ENCODE peak calls at places on chromosome 1, in six cellular contexts. Q is astrocyte, H is K562, D is endothelial cell of umbilical vein, C is HepG2, W is GM23338. N is an unnamed sample. For H4K20me1, the result is how much of the 10 kb centered on the place peaks cover.

GRCh38 chr1:116962976-116963639 is 38.5 kb upstream of the CD101 start:
- DNase-seq in W (no peak), H (no peak), D (no peak), C (no peak), Q (peak), N (no peak)

GRCh38 chr1:35885961-35886558 is 3.1 kb downstream of the AGO1 start:
- DNase-seq in W (peak), D (no peak), C (no peak), H (peak), Q (no peak), N (no peak)

GRCh38 chr1:216140650-216141547 is 282.3 kb downstream of the USH2A start:
- DNase-seq in D (no peak), H (no peak), C (no peak), Q (no peak), W (no peak), N (peak)

GRCh38 chr1:247184254-247184653 is 12.4 kb upstream of the ZNF124 start:
- DNase-seq in H (no peak), W (no peak), D (no peak), C (no peak), Q (no peak), N (no peak)

GRCh38 chr1:62424412-62424811 is 12.4 kb upstream of the USP1 start:
- DNase-seq in Q (peak), W (no peak), D (no peak), C (peak), H (no peak), N (peak)

GRCh38 chr1:8551613-8552093 is 233.7 kb downstream of the SLC45A1 start:
- DNase-seq in Q (no peak), D (no peak), C (peak), H (no peak), W (no peak), N (no peak)

GRCh38 chr1:164587617-164588367 is 28.8 kb downstream of the PBX1 start:
- DNase-seq in C (no peak), Q (no peak), W (no peak), D (peak), H (no peak), N (no peak)

GRCh38 chr1:169426174-169426716 is 1.0 kb downstream of the CCDC181 start:
- DNase-seq in C (no peak), D (no peak), W (no peak), Q (no peak), H (no peak), N (no peak)

GRCh38 chr1:54542962-54543539 is 5.0 kb upstream of the ACOT11 start:
- DNase-seq in H (no peak), D (peak), Q (peak), W (peak), C (no peak), N (peak)

GRCh38 chr1:7885513-7886298 is 32.8 kb upstream of the UTS2 start:
- DNase-seq in H (peak), C (no peak), D (no peak), W (peak), Q (no peak), N (peak)

GRCh38 chr1:64343105-64343960 is 126.6 kb upstream of the CACHD1 start:
- DNase-seq in D (peak), W (no peak), C (no peak), H (no peak), Q (peak), N (peak)

GRCh38 chr1:16276302-16277020 is 39.5 kb upstream of the CPLANE2 start:
- DNase-seq in C (no peak), H (no peak), Q (no peak), W (no peak), D (no peak), N (no peak)

GRCh38 chr1:212458817-212459216 is 26.1 kb downstream of the NENF start:
- DNase-seq in C (no peak), H (peak), W (no peak), D (no peak), Q (no peak), N (no peak)

GRCh38 chr1:4655674-4656532 is 1.5 kb downstream of the AJAP1 start:
- DNase-seq in W (no peak), H (peak), D (no peak), Q (peak), C (no peak), N (peak)
- TF ChIP-seq EZH2 in W (no peak), H (no peak), D (peak), Q (peak), C (peak), N (no peak)

GRCh38 chr1:235898126-235898525 is 31.4 kb upstream of the LYST start:
- DNase-seq in W (no peak), H (no peak), D (no peak), C (no peak), Q (peak), N (no peak)
- H4K20me1 ChIP-seq in W (under half), H (under half), D (under half), C (under half), Q (under half), N (under half)

GRCh38 chr1:231159202-231159962 is 2.5 kb upstream of the TRIM67 start:
- DNase-seq in C (no peak), Q (no peak), H (no peak), W (no peak), D (no peak), N (no peak)

GRCh38 chr1:231161711-231162299 is at the start of gene TRIM67:
- DNase-seq in W (peak), D (peak), Q (no peak), H (no peak), C (peak), N (no peak)

GRCh38 chr1:231159963-231160761 is 1.7 kb upstream of the TRIM67 start:
- DNase-seq in D (no peak), H (peak), Q (no peak), W (no peak), C (no peak), N (no peak)

GRCh38 chr1:231162300-231162969 is 577 bp downstream of the TRIM67 start:
- DNase-seq in D (peak), Q (peak), W (peak), C (peak), H (peak), N (peak)

DNA sequence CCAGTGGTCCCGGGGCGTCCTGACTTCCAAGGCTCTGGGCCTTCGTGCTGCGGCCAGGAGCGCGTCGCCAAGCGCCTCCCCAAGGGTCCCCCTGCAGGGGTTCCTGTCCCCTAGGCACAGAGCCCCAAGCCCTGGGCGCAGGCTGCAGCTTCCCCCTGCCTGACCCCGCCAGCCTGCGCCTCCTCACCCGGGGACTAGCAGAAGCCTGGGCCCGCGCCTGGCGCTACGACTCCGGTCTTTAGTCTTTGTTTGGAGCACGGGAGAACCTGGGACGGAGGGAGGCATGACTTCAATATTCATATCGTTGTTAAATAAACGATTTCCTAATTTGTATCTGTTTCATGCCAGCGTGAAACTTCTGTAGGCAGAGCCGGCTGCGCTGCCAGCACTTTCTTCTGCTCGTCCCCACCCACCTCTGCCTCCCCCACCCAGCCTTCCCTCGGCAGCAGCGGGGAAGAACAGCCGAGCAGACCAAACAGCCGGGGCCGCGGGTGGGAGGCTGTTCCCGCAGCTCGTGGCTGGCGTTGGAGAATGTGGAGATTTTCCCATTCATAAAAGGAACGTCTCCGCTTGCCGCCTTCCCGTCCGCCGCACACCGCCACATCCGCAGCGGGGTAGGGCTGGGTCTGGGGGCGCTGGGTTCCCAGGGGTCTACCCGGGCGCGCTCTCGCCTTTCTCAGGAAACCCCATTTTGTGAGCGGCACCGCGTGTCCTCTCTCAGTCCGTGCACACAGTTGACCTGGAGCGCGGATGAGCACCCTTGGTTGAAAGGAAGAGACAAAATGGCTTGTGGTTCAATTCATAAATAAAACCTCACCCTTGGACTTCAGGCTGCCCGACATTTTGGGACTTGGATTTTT is 777 bp upstream of the TRIM67 start:
- DNase-seq in D (no peak), Q (no peak), W (peak), C (no peak), H (no peak), N (no peak)
- TF ChIP-seq EZH2 in D (peak), Q (peak), W (peak), C (no peak), H (no peak), N (peak)

DNA sequence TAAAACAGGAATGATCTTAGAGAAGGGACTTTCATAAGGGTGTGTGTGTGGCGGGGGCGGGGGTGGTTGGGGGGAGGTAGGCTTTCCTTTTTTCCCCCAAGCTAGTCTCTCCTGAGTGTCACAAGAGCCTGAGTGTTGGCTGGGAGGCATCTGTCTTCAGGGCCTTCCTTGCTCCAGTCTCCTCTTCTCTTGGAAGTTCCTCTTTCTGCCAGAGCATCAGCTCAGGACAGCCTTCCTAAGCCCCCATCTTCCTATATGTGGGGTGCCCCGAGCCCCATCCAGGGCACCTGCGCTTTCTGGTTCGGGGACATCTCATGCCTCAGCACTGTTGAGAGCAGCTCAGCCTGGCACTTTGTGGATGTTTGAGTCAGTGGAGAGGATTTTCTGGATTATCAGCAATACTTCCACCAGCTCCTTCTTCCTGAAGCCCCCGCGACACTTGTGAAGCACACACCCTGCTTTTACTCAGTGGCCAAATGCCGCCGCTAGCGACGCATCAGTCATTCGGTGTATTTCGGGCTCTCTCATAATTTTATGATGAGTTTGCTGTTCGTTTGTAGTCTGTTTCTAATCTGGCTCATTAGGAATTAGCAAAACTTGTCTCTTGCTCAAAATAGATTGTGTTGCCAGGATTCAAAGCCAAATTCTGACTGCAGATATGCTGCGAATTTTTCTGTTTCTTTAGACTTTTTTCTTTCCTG is 61.7 kb downstream of the GALNT2 start:
- DNase-seq in H (no peak), W (no peak), C (no peak), Q (no peak), D (no peak), N (peak)
- H4K20me1 ChIP-seq in H (under half), W (under half), C (under half), Q (half or more), D (under half), N (under half)

DNA sequence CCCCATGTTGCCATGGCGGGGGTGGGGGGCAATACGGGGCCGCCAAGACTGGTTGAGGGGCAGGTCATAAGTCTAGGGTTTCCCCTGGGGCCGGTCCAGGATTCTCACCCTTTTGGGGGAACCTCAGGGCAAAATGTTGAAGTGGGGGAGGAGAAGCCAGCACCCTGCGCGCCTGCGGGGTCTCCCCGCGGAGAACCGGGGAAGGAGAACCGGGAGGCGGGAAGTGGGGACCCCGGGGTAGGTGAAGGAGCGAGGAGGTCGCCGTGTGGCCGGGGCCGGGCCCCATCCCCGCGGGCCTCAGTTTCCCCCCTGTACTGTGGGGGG is 334 bp upstream of the ARHGEF10L start:
- DNase-seq in Q (no peak), W (no peak), H (no peak), C (no peak), D (no peak), N (no peak)
- TF ChIP-seq EZH2 in Q (no peak), W (no peak), H (no peak), C (no peak), D (no peak), N (no peak)

DNA sequence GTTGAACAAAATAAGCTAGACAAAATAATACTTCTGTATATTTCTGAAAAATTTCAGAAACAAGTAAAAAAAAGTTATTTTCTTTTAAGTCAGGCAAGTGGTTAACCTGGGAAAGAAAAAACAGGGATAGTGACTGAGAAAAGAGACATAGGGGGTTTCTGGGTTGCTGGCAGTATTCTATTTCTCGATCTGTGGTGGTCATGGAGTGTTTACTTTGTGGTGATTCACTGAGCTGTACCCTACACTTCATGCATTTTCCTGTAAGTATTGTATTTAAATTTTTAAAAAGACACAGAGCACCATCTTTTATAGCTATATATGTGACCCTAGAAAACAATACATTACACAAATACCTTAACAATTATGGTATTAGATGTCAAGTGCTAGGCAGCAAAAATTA is 58.2 kb downstream of the ZNF644 start:
- DNase-seq in Q (peak), C (no peak), D (peak), W (no peak), H (no peak), N (no peak)
- H4K20me1 ChIP-seq in Q (half or more), C (under half), D (under half), W (under half), H (under half), N (under half)

DNA sequence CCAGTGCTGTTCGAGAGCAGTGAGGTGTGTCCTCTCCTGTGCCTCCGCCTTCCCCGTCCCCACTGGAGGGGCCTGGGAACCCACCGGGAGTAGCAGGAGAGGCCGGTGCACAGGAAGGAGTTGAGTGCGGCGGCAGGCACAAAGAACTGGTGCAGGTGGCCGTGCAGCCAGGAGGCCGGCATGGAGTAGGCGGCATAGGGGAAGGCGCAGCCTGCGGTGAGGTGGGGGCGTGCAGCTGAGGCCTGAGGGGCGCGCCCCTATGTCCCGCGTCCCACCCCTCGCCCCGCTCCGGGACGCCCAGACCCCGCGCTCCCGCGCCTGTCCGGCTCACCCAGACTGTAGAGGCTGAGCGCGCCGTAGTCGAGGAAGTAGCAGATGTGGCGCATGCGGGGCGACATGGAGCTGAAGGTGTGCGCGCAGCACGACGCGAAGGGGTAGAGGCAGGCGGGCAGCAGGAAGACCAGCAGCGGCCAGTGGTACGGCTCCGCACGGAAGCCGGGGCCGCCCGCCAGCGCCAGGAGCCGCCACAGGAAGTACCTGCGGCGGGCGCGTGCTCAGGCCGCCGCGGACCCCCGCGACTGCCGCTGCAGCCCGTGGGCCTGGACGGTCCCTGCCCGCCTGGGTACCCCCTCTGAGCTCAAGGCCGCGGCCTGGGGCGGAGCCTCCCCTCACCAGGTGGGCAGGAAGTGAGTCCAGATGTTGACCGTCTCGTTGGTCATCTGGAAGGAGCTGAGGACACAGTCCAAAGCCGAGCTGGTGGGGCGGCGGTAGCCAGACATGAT is 2.2 kb downstream of the PAQR6 start:
- DNase-seq in H (no peak), C (no peak), Q (no peak), W (peak), D (peak), N (peak)
- TF ChIP-seq EZH2 in H (no peak), C (no peak), Q (peak), W (no peak), D (no peak), N (no peak)

GRCh38 chr1:244836135-244836521 is 670 bp downstream of the COX20 start:
- DNase-seq in D (peak), Q (peak), W (peak), H (peak), C (peak), N (peak)

GRCh38 chr1:244839656-244840055 is 4.2 kb downstream of the COX20 start:
- DNase-seq in C (no peak), Q (peak), H (no peak), W (no peak), D (no peak), N (no peak)

GRCh38 chr1:244835276-244836134 is at the start of gene COX20:
- DNase-seq in Q (peak), H (peak), W (peak), C (peak), D (peak), N (peak)

GRCh38 chr1:244836598-244836997 is 1.1 kb downstream of the COX20 start:
- DNase-seq in H (no peak), D (no peak), C (no peak), Q (no peak), W (no peak), N (peak)

DNA sequence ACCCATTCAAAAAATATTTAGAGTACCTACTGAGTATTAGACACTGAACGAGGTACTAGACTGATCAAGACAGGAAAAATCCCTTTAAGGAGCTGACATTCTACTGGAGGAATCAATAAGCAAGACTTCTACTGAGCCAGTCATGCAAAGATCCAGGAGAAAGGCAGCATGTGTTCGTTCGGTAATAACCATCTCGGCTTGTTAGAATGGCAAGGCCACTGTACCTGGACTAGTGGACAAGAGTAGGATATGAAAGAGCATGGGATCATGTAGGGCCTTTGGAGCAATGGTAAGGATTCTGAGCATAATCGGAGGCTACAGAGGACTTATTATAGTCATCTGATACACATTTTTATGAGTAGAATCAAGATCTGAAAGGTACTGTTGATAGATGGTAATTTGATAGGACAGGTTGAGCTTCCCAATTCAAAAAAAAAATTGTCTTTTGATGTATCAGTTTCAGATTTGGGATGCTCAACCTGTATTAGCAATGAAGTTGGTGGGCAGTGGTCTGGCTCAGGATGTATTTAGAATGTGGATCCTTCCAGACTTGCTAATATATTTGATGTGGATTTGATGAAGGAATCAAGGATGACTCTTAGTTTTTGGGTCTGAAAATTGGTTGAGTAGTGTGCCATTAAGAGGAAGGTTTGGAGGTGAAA is 2.3 kb downstream of the COX20 start:
- DNase-seq in D (no peak), W (no peak), Q (no peak), H (peak), C (peak), N (no peak)
- H4K20me1 ChIP-seq in D (under half), W (under half), Q (under half), H (under half), C (under half), N (under half)

N was measured in GM23248.